ENCODE peak calls at places on chromosomes 2 and 18, in ten cellular contexts. One of them, this sample, is unnamed.

GRCh38 chr2:214079032-214079431 is 331.8 kb upstream of the VWC2L start:
- DNase-seq in right lobe of liver: no peak
- DNase-seq in GM12892: no peak
- DNase-seq in sigmoid colon: no peak
- DNase-seq in H54: no peak
- DNase-seq in adrenal gland: no peak
- DNase-seq in K562: no peak
- DNase-seq in heart left ventricle: no peak
- DNase-seq in thyroid gland: no peak
- DNase-seq in breast epithelium: no peak
- DNase-seq in this sample: no peak

GRCh38 chr2:219701847-219702634 is 74.6 kb downstream of the SLC4A3 start:
- DNase-seq in heart left ventricle: peak
- DNase-seq in GM12892: no peak
- DNase-seq in K562: no peak
- DNase-seq in sigmoid colon: no peak
- DNase-seq in H54: no peak
- DNase-seq in right lobe of liver: no peak
- DNase-seq in thyroid gland: no peak
- DNase-seq in breast epithelium: peak
- DNase-seq in adrenal gland: no peak
- DNase-seq in this sample: no peak

GRCh38 chr18:59881728-59882685 is 17.8 kb upstream of the PMAIP1 start:
- DNase-seq in heart left ventricle: no peak
- DNase-seq in breast epithelium: no peak
- DNase-seq in right lobe of liver: no peak
- DNase-seq in sigmoid colon: no peak
- DNase-seq in GM12892: no peak
- DNase-seq in K562: no peak
- DNase-seq in thyroid gland: no peak
- DNase-seq in adrenal gland: no peak
- DNase-seq in H54: no peak
- DNase-seq in this sample: no peak

GRCh38 chr2:20213651-20214565 is 11.0 kb downstream of the SDC1 start:
- DNase-seq in right lobe of liver: peak
- DNase-seq in sigmoid colon: no peak
- DNase-seq in breast epithelium: no peak
- DNase-seq in adrenal gland: no peak
- DNase-seq in GM12892: no peak
- DNase-seq in heart left ventricle: peak
- DNase-seq in thyroid gland: peak
- DNase-seq in H54: no peak
- DNase-seq in K562: no peak
- DNase-seq in this sample: no peak

GRCh38 chr2:101400516-101401315 is 13.4 kb upstream of the CREG2 start:
- DNase-seq in GM12892: no peak
- DNase-seq in breast epithelium: no peak
- DNase-seq in K562: no peak
- DNase-seq in heart left ventricle: no peak
- DNase-seq in thyroid gland: peak
- DNase-seq in H54: no peak
- DNase-seq in adrenal gland: no peak
- DNase-seq in right lobe of liver: no peak
- DNase-seq in sigmoid colon: no peak
- DNase-seq in this sample: no peak

GRCh38 chr2:75099521-75099922 is 99.8 kb downstream of the TACR1 start:
- DNase-seq in K562: no peak
- DNase-seq in breast epithelium: no peak
- DNase-seq in heart left ventricle: no peak
- DNase-seq in H54: no peak
- DNase-seq in sigmoid colon: no peak
- DNase-seq in adrenal gland: no peak
- DNase-seq in GM12892: no peak
- DNase-seq in right lobe of liver: no peak
- DNase-seq in thyroid gland: no peak
- DNase-seq in this sample: no peak

GRCh38 chr18:49813071-49813320 is 337 bp downstream of the ACAA2 start:
- DNase-seq in K562: peak
- DNase-seq in breast epithelium: peak
- DNase-seq in heart left ventricle: peak
- DNase-seq in right lobe of liver: peak
- DNase-seq in GM12892: peak
- DNase-seq in H54: no peak
- DNase-seq in adrenal gland: no peak
- DNase-seq in sigmoid colon: peak
- DNase-seq in thyroid gland: peak
- DNase-seq in this sample: peak

GRCh38 chr2:239247401-239248245 is 153.2 kb downstream of the HDAC4 start:
- DNase-seq in adrenal gland: no peak
- DNase-seq in sigmoid colon: peak
- DNase-seq in H54: peak
- DNase-seq in GM12892: no peak
- DNase-seq in breast epithelium: no peak
- DNase-seq in thyroid gland: no peak
- DNase-seq in right lobe of liver: peak
- DNase-seq in K562: no peak
- DNase-seq in heart left ventricle: no peak
- DNase-seq in this sample: no peak

GRCh38 chr2:55115795-55116597 is 65.7 kb upstream of the RTN4 start:
- DNase-seq in K562: no peak
- DNase-seq in GM12892: no peak
- DNase-seq in adrenal gland: no peak
- DNase-seq in heart left ventricle: no peak
- DNase-seq in thyroid gland: no peak
- DNase-seq in sigmoid colon: no peak
- DNase-seq in breast epithelium: no peak
- DNase-seq in H54: no peak
- DNase-seq in right lobe of liver: no peak
- DNase-seq in this sample: no peak

GRCh38 chr2:170362895-170363582 is 185.1 kb downstream of the MYO3B start:
- DNase-seq in breast epithelium: no peak
- DNase-seq in sigmoid colon: no peak
- DNase-seq in adrenal gland: no peak
- DNase-seq in K562: peak
- DNase-seq in H54: no peak
- DNase-seq in thyroid gland: no peak
- DNase-seq in heart left ventricle: no peak
- DNase-seq in GM12892: no peak
- DNase-seq in right lobe of liver: no peak
- DNase-seq in this sample: peak

GRCh38 chr2:177445223-177445622 is 52.6 kb downstream of the AGPS start:
- DNase-seq in right lobe of liver: no peak
- DNase-seq in H54: no peak
- DNase-seq in sigmoid colon: no peak
- DNase-seq in adrenal gland: no peak
- DNase-seq in heart left ventricle: no peak
- DNase-seq in thyroid gland: no peak
- DNase-seq in K562: no peak
- DNase-seq in breast epithelium: no peak
- DNase-seq in GM12892: no peak
- DNase-seq in this sample: no peak

DNA sequence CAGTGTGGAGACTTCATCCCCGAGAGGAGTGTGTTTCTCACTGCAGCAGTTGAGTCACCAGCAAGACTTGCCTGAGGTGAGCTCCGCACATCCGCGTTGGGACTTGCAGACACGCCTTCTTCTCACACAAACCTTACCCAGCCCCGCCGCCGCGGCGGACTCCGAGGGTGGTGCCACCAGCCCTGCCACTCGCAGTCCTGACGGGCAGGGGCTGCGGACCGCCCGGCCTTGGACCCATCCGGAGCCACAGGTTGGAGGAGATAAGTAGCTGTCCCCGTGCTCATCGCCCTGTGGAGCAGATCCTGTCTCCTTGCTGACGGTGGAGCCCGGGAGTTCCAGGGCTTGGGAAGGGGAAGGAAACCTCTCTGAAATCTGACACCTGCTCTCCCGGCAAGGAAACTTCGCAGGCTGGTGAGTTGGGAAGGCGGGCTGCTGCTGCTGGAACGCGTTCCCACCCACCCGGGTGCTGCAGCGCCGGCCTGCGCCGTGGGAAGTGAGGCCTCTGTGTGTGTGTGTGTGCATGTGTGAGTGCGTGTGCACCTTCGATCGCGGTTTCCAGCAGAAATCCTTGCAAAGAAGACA is at the start of gene RAB27B:
- DNase-seq in K562: no peak
- DNase-seq in heart left ventricle: peak
- DNase-seq in sigmoid colon: peak
- DNase-seq in H54: peak
- DNase-seq in breast epithelium: peak
- DNase-seq in right lobe of liver: peak
- DNase-seq in GM12892: no peak
- DNase-seq in adrenal gland: peak
- DNase-seq in thyroid gland: peak
- DNase-seq in this sample: peak
- TF ChIP-seq POLR2A in K562: no peak
- TF ChIP-seq POLR2A in heart left ventricle: no peak
- TF ChIP-seq POLR2A in sigmoid colon: no peak
- TF ChIP-seq POLR2A in H54: peak
- TF ChIP-seq POLR2A in breast epithelium: no peak
- TF ChIP-seq POLR2A in right lobe of liver: no peak
- TF ChIP-seq POLR2A in GM12892: no peak
- TF ChIP-seq POLR2A in adrenal gland: no peak
- TF ChIP-seq POLR2A in thyroid gland: peak
- TF ChIP-seq POLR2A in this sample: no peak

DNA sequence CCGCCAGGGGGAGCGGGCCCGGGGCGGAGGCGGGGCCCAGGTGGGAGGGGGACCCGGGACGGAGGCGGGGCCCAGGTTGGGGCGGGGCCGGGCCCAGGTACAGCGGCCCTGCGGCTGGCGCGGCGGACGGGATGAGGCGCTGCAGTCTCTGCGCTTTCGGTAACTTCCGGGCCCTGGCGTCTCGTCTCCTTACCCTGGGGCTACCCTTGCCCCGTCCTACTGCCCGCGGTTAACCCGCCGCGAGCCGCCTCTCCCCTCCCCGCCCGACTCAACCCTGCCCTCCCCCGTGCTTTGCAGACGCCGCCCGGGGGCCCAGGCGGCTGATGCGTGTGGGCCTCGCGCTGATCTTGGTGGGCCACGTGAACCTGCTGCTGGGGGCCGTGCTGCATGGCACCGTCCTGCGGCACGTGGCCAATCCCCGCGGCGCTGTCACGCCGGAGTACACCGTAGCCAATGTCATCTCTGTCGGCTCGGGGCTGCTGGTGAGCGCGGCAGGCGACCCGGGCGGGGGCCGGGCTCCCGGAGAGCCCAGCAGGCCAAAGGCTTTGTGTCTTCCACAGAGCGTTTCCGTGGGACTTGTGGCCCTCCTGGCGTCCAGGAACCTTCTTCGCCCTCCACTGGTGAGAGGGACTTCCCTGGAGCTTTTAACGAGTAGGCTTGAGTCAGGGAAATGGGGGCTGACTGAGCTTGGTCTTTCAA is at the start of gene KRTCAP3:
- DNase-seq in breast epithelium: peak
- DNase-seq in adrenal gland: no peak
- DNase-seq in K562: peak
- DNase-seq in GM12892: no peak
- DNase-seq in H54: no peak
- DNase-seq in thyroid gland: peak
- DNase-seq in sigmoid colon: no peak
- DNase-seq in heart left ventricle: no peak
- DNase-seq in right lobe of liver: peak
- DNase-seq in this sample: no peak
- TF ChIP-seq POLR2A in breast epithelium: no peak
- TF ChIP-seq POLR2A in adrenal gland: no peak
- TF ChIP-seq POLR2A in K562: no peak
- TF ChIP-seq POLR2A in GM12892: peak
- TF ChIP-seq POLR2A in H54: no peak
- TF ChIP-seq POLR2A in thyroid gland: no peak
- TF ChIP-seq POLR2A in sigmoid colon: no peak
- TF ChIP-seq POLR2A in heart left ventricle: no peak
- TF ChIP-seq POLR2A in right lobe of liver: peak
- TF ChIP-seq POLR2A in this sample: no peak

GRCh38 chr2:108786354-108787208 is at the start of gene CCDC138:
- DNase-seq in adrenal gland: peak
- DNase-seq in K562: peak
- DNase-seq in thyroid gland: peak
- DNase-seq in right lobe of liver: peak
- DNase-seq in breast epithelium: peak
- DNase-seq in sigmoid colon: peak
- DNase-seq in heart left ventricle: peak
- DNase-seq in H54: peak
- DNase-seq in GM12892: peak
- DNase-seq in this sample: peak
- TF ChIP-seq POLR2A in adrenal gland: peak
- TF ChIP-seq POLR2A in K562: peak
- TF ChIP-seq POLR2A in thyroid gland: peak
- TF ChIP-seq POLR2A in right lobe of liver: peak
- TF ChIP-seq POLR2A in breast epithelium: no peak
- TF ChIP-seq POLR2A in sigmoid colon: no peak
- TF ChIP-seq POLR2A in heart left ventricle: no peak
- TF ChIP-seq POLR2A in H54: peak
- TF ChIP-seq POLR2A in GM12892: peak
- TF ChIP-seq POLR2A in this sample: peak

GRCh38 chr2:110789706-110790105 is 57.3 kb downstream of the ACOXL start:
- DNase-seq in adrenal gland: no peak
- DNase-seq in thyroid gland: no peak
- DNase-seq in sigmoid colon: no peak
- DNase-seq in H54: no peak
- DNase-seq in K562: no peak
- DNase-seq in heart left ventricle: no peak
- DNase-seq in right lobe of liver: no peak
- DNase-seq in breast epithelium: no peak
- DNase-seq in GM12892: no peak
- DNase-seq in this sample: no peak

GRCh38 chr2:110790907-110791306 is 58.5 kb downstream of the ACOXL start:
- DNase-seq in heart left ventricle: no peak
- DNase-seq in breast epithelium: no peak
- DNase-seq in H54: no peak
- DNase-seq in right lobe of liver: no peak
- DNase-seq in sigmoid colon: no peak
- DNase-seq in K562: no peak
- DNase-seq in adrenal gland: no peak
- DNase-seq in thyroid gland: no peak
- DNase-seq in GM12892: no peak
- DNase-seq in this sample: no peak

GRCh38 chr2:110794951-110795350 is 62.6 kb downstream of the ACOXL start:
- DNase-seq in H54: no peak
- DNase-seq in right lobe of liver: no peak
- DNase-seq in sigmoid colon: no peak
- DNase-seq in heart left ventricle: no peak
- DNase-seq in thyroid gland: no peak
- DNase-seq in K562: no peak
- DNase-seq in breast epithelium: no peak
- DNase-seq in adrenal gland: no peak
- DNase-seq in GM12892: no peak
- DNase-seq in this sample: no peak

GRCh38 chr2:110794390-110794789 is 62.0 kb downstream of the ACOXL start:
- DNase-seq in breast epithelium: no peak
- DNase-seq in GM12892: no peak
- DNase-seq in heart left ventricle: no peak
- DNase-seq in sigmoid colon: no peak
- DNase-seq in thyroid gland: no peak
- DNase-seq in adrenal gland: no peak
- DNase-seq in right lobe of liver: no peak
- DNase-seq in K562: no peak
- DNase-seq in H54: no peak
- DNase-seq in this sample: no peak

DNA sequence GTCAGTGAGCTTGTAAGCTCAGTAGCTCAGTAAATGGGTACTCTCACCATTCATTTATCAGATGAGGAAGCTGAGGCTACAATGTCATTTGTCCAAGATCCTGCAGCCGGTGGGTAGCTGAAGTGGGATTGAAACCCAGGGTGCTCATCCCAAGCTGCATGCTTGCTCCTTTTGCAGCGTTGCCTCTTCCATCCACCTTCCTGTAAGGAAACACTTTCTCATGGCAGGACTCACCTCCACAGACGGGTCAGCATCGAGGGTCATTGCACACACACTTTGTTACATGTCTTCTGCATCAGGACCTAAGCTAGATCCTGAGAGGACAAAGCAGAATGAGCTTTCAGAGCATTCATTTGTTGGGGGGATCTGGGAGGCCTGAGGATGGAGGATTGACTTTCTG is 60.7 kb downstream of the ACOXL start:
- DNase-seq in H54: no peak
- DNase-seq in heart left ventricle: no peak
- DNase-seq in thyroid gland: no peak
- DNase-seq in sigmoid colon: no peak
- DNase-seq in K562: no peak
- DNase-seq in breast epithelium: no peak
- DNase-seq in adrenal gland: no peak
- DNase-seq in right lobe of liver: no peak
- DNase-seq in GM12892: no peak
- DNase-seq in this sample: no peak
- TF ChIP-seq POLR2A in H54: no peak
- TF ChIP-seq POLR2A in heart left ventricle: no peak
- TF ChIP-seq POLR2A in thyroid gland: no peak
- TF ChIP-seq POLR2A in sigmoid colon: no peak
- TF ChIP-seq POLR2A in K562: no peak
- TF ChIP-seq POLR2A in breast epithelium: no peak
- TF ChIP-seq POLR2A in adrenal gland: no peak
- TF ChIP-seq POLR2A in right lobe of liver: no peak
- TF ChIP-seq POLR2A in GM12892: no peak
- TF ChIP-seq POLR2A in this sample: no peak